ENCODE peak calls at places on chromosomes 4 and X, in four cellular contexts. W is CD4-positive, alpha-beta memory T cell; Y is GM23248; R is CD8-positive, alpha-beta T cell. H is an unnamed sample.
A peak's percentile ranks its signal among the peaks of the same experiment; 100 is the strongest.

GRCh38 chr4:7371122-7371941 is 63.4 kb downstream of the PSAPL1 start:
- DNase-seq in W (no peak), R (no peak), Y (peak; percentile 13), H (no peak)

GRCh38 chr4:120520761-120521160 is 401.8 kb downstream of the PRDM5 start:
- DNase-seq in W (no peak), R (no peak), Y (no peak), H (no peak)

GRCh38 chr4:35538807-35539206 is 705.5 kb downstream of the ARAP2 start:
- DNase-seq in Y (no peak), W (no peak), R (no peak), H (no peak)

GRCh38 chr4:153489856-153490558 is 23.8 kb downstream of the TMEM131L start:
- DNase-seq in W (no peak), R (no peak), Y (no peak), H (no peak)

GRCh38 chr4:158033416-158033863 is 139.4 kb downstream of the GASK1B start:
- DNase-seq in Y (peak; percentile 59), R (no peak), W (no peak), H (no peak)

GRCh38 chrX:77014655-77015377 is 432.4 kb upstream of the FGF16 start:
- DNase-seq in R (no peak), Y (no peak), W (no peak), H (no peak)

GRCh38 chrX:136714626-136715599 is 65.8 kb downstream of the ARHGEF6 start:
- DNase-seq in W (no peak), Y (no peak), R (no peak), H (no peak)

GRCh38 chr4:148287111-148287510 is 155.1 kb downstream of the NR3C2 start:
- DNase-seq in R (no peak), W (no peak), Y (no peak), H (no peak)

GRCh38 chr4:103091601-103092223 is 7.9 kb downstream of the BDH2 start:
- DNase-seq in Y (peak; percentile 77), W (peak; percentile 59), R (no peak), H (no peak)

GRCh38 chrX:54695816-54696487 is 102.1 kb downstream of the ITIH6 start:
- DNase-seq in W (no peak), Y (peak; percentile 41), R (no peak), H (no peak)

GRCh38 chr4:53709693-53710092 is 118.4 kb upstream of the LNX1 start:
- DNase-seq in Y (peak; percentile 25), W (no peak), R (no peak), H (no peak)

GRCh38 chrX:24153175-24153795 is 3.8 kb downstream of the ZFX start:
- DNase-seq in R (no peak), W (no peak), Y (peak; percentile 55), H (peak; percentile 6)

GRCh38 chrX:24268786-24269185 is 45.1 kb downstream of the SUPT20HL2 start:
- DNase-seq in W (no peak), Y (no peak), R (no peak), H (no peak)

GRCh38 chr4:160848901-160849735 is 1314.7 kb downstream of the FSTL5 start:
- DNase-seq in Y (no peak), W (no peak), R (no peak), H (no peak)

GRCh38 chr4:74423101-74423500 is 21.8 kb upstream of the AREG start:
- DNase-seq in Y (peak; percentile 70), W (no peak), R (no peak), H (no peak)

GRCh38 chr4:147707892-147708672 is 23.8 kb upstream of the ARHGAP10 start:
- DNase-seq in Y (peak; percentile 57), W (peak; percentile 57), R (peak; percentile 25), H (peak; percentile 9)

GRCh38 chr4:53640576-53641459 is 49.5 kb upstream of the LNX1 start:
- DNase-seq in W (no peak), R (no peak), Y (no peak), H (no peak)

GRCh38 chr4:34720563-34720962 is 1523.8 kb downstream of the ARAP2 start:
- DNase-seq in R (no peak), Y (peak; percentile 60), W (no peak), H (no peak)

GRCh38 chr4:11426716-11427115 is 2.0 kb downstream of the HS3ST1 start:
- DNase-seq in Y (no peak), W (no peak), R (no peak), H (no peak)

GRCh38 chr4:123554263-123554662 is 157.7 kb downstream of the SPRY1 start:
- DNase-seq in W (no peak), Y (no peak), R (no peak), H (no peak)

GRCh38 chr4:6591781-6592180 is 16.8 kb downstream of the MAN2B2 start:
- DNase-seq in R (no peak), Y (no peak), W (no peak), H (no peak)

GRCh38 chr4:64465263-64465662 is 56.0 kb upstream of the TECRL start:
- DNase-seq in Y (no peak), W (no peak), R (no peak), H (no peak)

GRCh38 chr4:162909952-162910351 is 256.7 kb downstream of the NAF1 start:
- DNase-seq in R (no peak), Y (no peak), W (no peak), H (no peak)

GRCh38 chr4:4762909-4763814 is 96.3 kb upstream of the MSX1 start:
- DNase-seq in W (no peak), R (no peak), Y (peak; percentile 69), H (no peak)

GRCh38 chr4:165874072-165874798 is 1.2 kb downstream of the TLL1 start:
- DNase-seq in R (no peak), W (no peak), Y (no peak), H (no peak)

GRCh38 chr4:120263623-120264022 is 197.0 kb upstream of the MAD2L1 start:
- DNase-seq in R (no peak), W (no peak), Y (no peak), H (no peak)

GRCh38 chr4:145808021-145808650 is 128.2 kb downstream of the C4orf51 start:
- DNase-seq in R (no peak), Y (peak; percentile 97), W (no peak), H (no peak)

GRCh38 chr4:93814722-93815121 is 13.8 kb upstream of the ATOH1 start:
- DNase-seq in R (no peak), W (no peak), Y (no peak), H (no peak)

GRCh38 chr4:234178-234577 is 71.1 kb downstream of the ZNF732 start:
- DNase-seq in R (no peak), W (no peak), Y (no peak), H (no peak)

GRCh38 chr4:236028-236427 is 69.2 kb downstream of the ZNF732 start:
- DNase-seq in R (no peak), Y (no peak), W (no peak), H (no peak)
- H3K9me3 ChIP-seq in R (no peaks in the 10 kb centered on the region), Y (no peaks in the 10 kb centered on the region), W (no peaks in the 10 kb centered on the region), H (no peaks in the 10 kb centered on the region)

DNA sequence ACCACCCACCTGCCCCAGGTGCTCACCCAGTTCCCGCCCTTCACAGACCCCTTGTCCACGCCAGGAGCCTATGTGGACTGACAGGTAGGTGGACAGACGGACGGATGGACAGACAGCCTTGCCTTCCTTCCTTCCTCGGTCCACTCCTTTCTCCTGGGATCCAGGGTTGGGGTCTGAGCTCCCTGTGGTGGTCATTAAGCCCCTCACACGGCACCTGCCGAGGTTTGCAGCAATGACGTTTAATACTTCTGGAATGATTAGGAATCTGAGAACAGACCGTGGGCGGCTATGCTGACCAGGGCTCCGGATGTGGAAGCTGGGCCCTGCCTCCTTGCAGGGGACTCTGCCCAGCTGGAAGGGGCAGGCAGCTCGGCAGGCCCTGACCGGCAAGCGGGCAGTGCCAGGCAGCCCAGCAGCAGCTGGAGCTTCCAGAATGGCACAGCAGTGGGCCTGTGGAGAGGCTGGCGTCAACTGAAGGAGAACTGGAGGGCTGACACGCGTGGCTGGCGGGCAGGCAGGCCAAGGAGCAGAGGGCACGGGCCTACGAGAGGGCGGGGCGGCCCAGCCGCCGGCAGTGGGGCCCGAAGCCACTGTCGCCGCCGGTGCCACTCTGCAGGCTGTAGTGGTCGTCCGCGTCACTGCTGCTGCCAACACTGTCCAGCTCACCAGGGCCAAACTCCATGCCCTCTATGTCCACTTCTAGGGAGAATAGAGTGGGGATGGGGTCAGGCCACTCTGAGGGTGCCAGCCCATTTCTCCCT is 8.3 kb upstream of the HAUS3 start:
- DNase-seq in W (no peak), Y (no peak), R (no peak), H (no peak)
- H3K36me3 ChIP-seq in W (peaks cover 38% of the 10 kb centered on the region), Y (peaks cover 4% of the 10 kb centered on the region), R (peaks cover 4% of the 10 kb centered on the region), H (peaks cover 59% of the 10 kb centered on the region)

DNA sequence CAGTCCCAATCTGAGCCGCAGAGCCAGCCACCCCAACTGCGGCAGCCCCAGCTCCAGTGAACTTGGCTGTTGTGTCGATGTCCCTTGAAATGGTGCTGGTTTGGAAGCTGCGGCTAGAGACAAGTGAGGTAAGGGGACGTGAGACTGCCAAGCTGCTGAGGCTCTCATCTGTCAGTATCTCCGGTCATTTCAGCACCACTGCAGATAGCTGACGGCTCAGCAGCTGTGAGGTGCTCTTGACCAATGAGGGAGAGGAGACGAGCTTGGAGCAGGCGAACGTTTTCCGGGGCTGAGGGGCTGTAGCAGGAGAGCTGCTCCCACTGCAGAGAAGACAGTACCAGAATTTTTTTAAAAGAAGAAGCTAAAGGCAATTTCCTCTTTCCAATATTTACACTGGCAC is 175.5 kb upstream of the CASK start:
- DNase-seq in W (no peak), R (no peak), Y (no peak), H (no peak)
- H3K4me1 ChIP-seq in W (peaks cover 3% of the 10 kb centered on the region), R (peaks cover 2% of the 10 kb centered on the region), Y (peaks cover 5% of the 10 kb centered on the region), H (no peaks in the 10 kb centered on the region)

GRCh38 chrX:40050532-40050931 is 47.2 kb downstream of the BCOR start:
- DNase-seq in Y (no peak), W (no peak), R (no peak), H (no peak)
- H3K9me3 ChIP-seq in Y (no peaks in the 10 kb centered on the region), W (no peaks in the 10 kb centered on the region), R (peaks cover 7% of the 10 kb centered on the region), H (peaks cover 7% of the 10 kb centered on the region)